ENCODE peak calls at places on chromosomes 7 and 10, in five cellular contexts. M, N, Z, T and E are unnamed samples.

GRCh38 chr7:44650772-44651171 is 44.3 kb downstream of the OGDH start:
- DNase-seq in M (no peak), N (no peak), Z (no peak), T (no peak), E (no peak)

GRCh38 chr7:37480642-37481041 is 32.0 kb upstream of the ELMO1 start:
- DNase-seq in M (peak), T (no peak), N (no peak), Z (no peak), E (no peak)

GRCh38 chr10:86940677-86941076 is 16.7 kb downstream of the MMRN2 start:
- DNase-seq in T (no peak), M (no peak), N (no peak), Z (peak), E (peak)

GRCh38 chr10:54800677-54801480 is at the start of gene PCDH15:
- DNase-seq in M (peak), T (no peak), N (peak), Z (no peak), E (no peak)

GRCh38 chr7:129375221-129375938 is 58.9 kb upstream of the STRIP2 start:
- DNase-seq in N (no peak), Z (no peak), M (no peak), T (no peak), E (no peak)

GRCh38 chr7:76069238-76069638 is 21.3 kb downstream of the MDH2 start:
- DNase-seq in N (peak), T (peak), M (peak), Z (no peak), E (no peak)

GRCh38 chr10:34890931-34891330 is 75.8 kb upstream of the PARD3 start:
- DNase-seq in M (no peak), N (no peak), T (no peak), Z (no peak), E (no peak)

GRCh38 chr10:46559231-46559671 is 2.8 kb upstream of the GPRIN2 start:
- DNase-seq in N (no peak), M (no peak), T (no peak), Z (peak), E (peak)

GRCh38 chr7:37698271-37698670 is 14.7 kb downstream of the GPR141 start:
- DNase-seq in T (no peak), Z (no peak), N (no peak), M (peak), E (no peak)

GRCh38 chr7:138008588-138009349 is 6.9 kb upstream of the CREB3L2 start:
- DNase-seq in Z (no peak), N (peak), T (no peak), M (peak), E (peak)

GRCh38 chr10:31683682-31684081 is 244.9 kb downstream of the ARHGAP12 start:
- DNase-seq in T (no peak), Z (no peak), N (no peak), M (no peak), E (no peak)

GRCh38 chr10:649798-650690 is 39.4 kb downstream of the DIP2C start:
- DNase-seq in M (no peak), N (no peak), Z (peak), T (peak), E (no peak)

GRCh38 chr7:51011710-51012350 is 229.1 kb upstream of the GRB10 start:
- DNase-seq in T (no peak), Z (no peak), N (no peak), M (no peak), E (no peak)

GRCh38 chr7:101875215-101875846 is 57.9 kb downstream of the CUX1 start:
- DNase-seq in M (no peak), Z (no peak), T (no peak), N (no peak), E (no peak)

GRCh38 chr7:12765431-12766100 is 78.1 kb downstream of the ARL4A start:
- DNase-seq in M (no peak), T (no peak), Z (no peak), N (no peak), E (no peak)

GRCh38 chr10:33876547-33877400 is 542.3 kb upstream of the NRP1 start:
- DNase-seq in T (peak), Z (peak), M (no peak), N (no peak), E (no peak)

GRCh38 chr7:80563561-80564327 is 51.9 kb upstream of the GNAT3 start:
- DNase-seq in M (no peak), T (no peak), Z (no peak), N (no peak), E (no peak)

GRCh38 chr7:107676249-107676648 is 15.6 kb downstream of the SLC26A4 start:
- DNase-seq in N (no peak), T (no peak), Z (no peak), M (no peak), E (no peak)

GRCh38 chr10:28382520-28383269 is 79.8 kb upstream of the MPP7 start:
- DNase-seq in T (no peak), Z (peak), M (no peak), N (no peak), E (no peak)

GRCh38 chr10:43402176-43402575 is 6.8 kb downstream of the HNRNPF start:
- DNase-seq in Z (no peak), M (no peak), T (no peak), N (no peak), E (no peak)

GRCh38 chr10:130003787-130004613 is 39.9 kb upstream of the EBF3 start:
- DNase-seq in Z (no peak), N (no peak), M (peak), T (no peak), E (no peak)

GRCh38 chr10:96924861-96925260 is 92.8 kb downstream of the LCOR start:
- DNase-seq in T (no peak), M (no peak), N (no peak), Z (no peak), E (no peak)

GRCh38 chr10:123567984-123568745 is 98.0 kb upstream of the GPR26 start:
- DNase-seq in T (no peak), N (no peak), M (peak), Z (peak), E (no peak)

GRCh38 chr10:102643346-102644065 is 773 bp upstream of the TRIM8 start:
- DNase-seq in N (peak), M (peak), Z (peak), T (peak), E (no peak)

GRCh38 chr10:6134099-6134880 is 45.5 kb downstream of the RBM17 start:
- DNase-seq in Z (no peak), T (peak), M (no peak), N (no peak), E (no peak)

GRCh38 chr7:37920619-37921339 is at the start of gene EPDR1:
- DNase-seq in N (peak), T (peak), Z (peak), M (peak), E (no peak)

GRCh38 chr7:105224884-105225651 is 163.7 kb downstream of the SRPK2 start:
- DNase-seq in M (peak), N (peak), T (no peak), Z (no peak), E (no peak)

GRCh38 chr7:121744877-121745276 is 128.1 kb upstream of the PTPRZ1 start:
- DNase-seq in T (no peak), Z (no peak), N (no peak), M (no peak), E (no peak)